ENCODE peak calls at places on chromosome X, in four cellular contexts. D is tibial artery, C is foreskin melanocyte, N is retina. B is an unnamed sample.

GRCh38 chrX:43646800-43647199 is 9.3 kb upstream of the MAOA start:
- DNase-seq in C (no peak), N (no peak), D (no peak), B (no peak)

GRCh38 chrX:115650916-115651315 is 89.9 kb downstream of the PLS3 start:
- DNase-seq in N (peak; percentile 36), D (no peak), C (no peak), B (no peak)

GRCh38 chrX:68830486-68831404 is 1.9 kb downstream of the EFNB1 start:
- DNase-seq in N (peak; percentile 48), C (no peak), D (no peak), B (no peak)

GRCh38 chrX:53445977-53446376 is 11.8 kb upstream of the HSD17B10 start:
- DNase-seq in C (no peak), D (no peak), N (peak; percentile 11), B (peak; percentile 51)

GRCh38 chrX:125627676-125628075 is 308.0 kb downstream of the TEX13C start:
- DNase-seq in D (no peak), C (no peak), N (no peak), B (no peak)

GRCh38 chrX:16394290-16394689 is 227.0 kb downstream of the MAGEB17 start:
- DNase-seq in C (no peak), N (no peak), D (no peak), B (no peak)

GRCh38 chrX:147342197-147342596 is 527.7 kb upstream of the CXorf51A start:
- DNase-seq in D (no peak), C (peak; percentile 2), N (no peak), B (no peak)

GRCh38 chrX:9829308-9830267 is 43.4 kb downstream of the SHROOM2 start:
- DNase-seq in D (no peak), N (no peak), C (no peak), B (no peak)

GRCh38 chrX:39728025-39728424 is 369.7 kb downstream of the BCOR start:
- DNase-seq in D (no peak), N (no peak), C (no peak), B (no peak)

GRCh38 chrX:16646366-16647168 is 3.4 kb upstream of the S100G start:
- DNase-seq in D (no peak), N (no peak), C (no peak), B (no peak)

GRCh38 chrX:8653956-8654355 is 78.0 kb downstream of the ANOS1 start:
- DNase-seq in D (no peak), C (no peak), N (no peak), B (no peak)

GRCh38 chrX:76279007-76279406 is 106.1 kb downstream of the PBDC1 start:
- DNase-seq in C (peak; percentile 15), N (peak; percentile 54), D (no peak), B (no peak)

GRCh38 chrX:119690921-119691716 is 1.8 kb downstream of the SEPTIN6 start:
- DNase-seq in D (no peak), N (peak; percentile 19), C (no peak), B (no peak)

GRCh38 chrX:13741695-13742094 is 7.1 kb downstream of the OFD1 start:
- DNase-seq in D (no peak), N (no peak), C (no peak), B (no peak)

GRCh38 chrX:147962476-147962875 is 18.7 kb upstream of the FMR1NB start:
- DNase-seq in C (no peak), N (no peak), D (no peak), B (no peak)

GRCh38 chrX:100895365-100896075 is 21.4 kb upstream of the NOX1 start:
- DNase-seq in D (no peak), C (peak; percentile 11), N (peak; percentile 15), B (no peak)

GRCh38 chrX:56429581-56429980 is 133.8 kb upstream of the UBQLN2 start:
- DNase-seq in N (no peak), D (no peak), C (no peak), B (no peak)

GRCh38 chrX:120299928-120300327 is 11.3 kb downstream of the TMEM255A start:
- DNase-seq in D (no peak), C (no peak), N (no peak), B (no peak)

GRCh38 chrX:67727576-67727975 is 183.8 kb downstream of the AR start:
- DNase-seq in D (no peak), C (no peak), N (no peak), B (no peak)

GRCh38 chrX:21723814-21724213 is 34.1 kb downstream of the SMPX start:
- DNase-seq in D (no peak), N (no peak), C (no peak), B (no peak)

GRCh38 chrX:134734343-134735001 is 76.2 kb upstream of the PLAC1 start:
- DNase-seq in C (no peak), D (no peak), N (no peak), B (no peak)

GRCh38 chrX:45758738-45759397 is 558.2 kb upstream of the DIPK2B start:
- DNase-seq in D (no peak), N (no peak), C (no peak), B (no peak)

GRCh38 chrX:73876897-73877296 is 313.9 kb downstream of the CHIC1 start:
- DNase-seq in N (no peak), D (no peak), C (no peak), B (no peak)

GRCh38 chrX:24646745-24647182 is 383 bp downstream of the PCYT1B start:
- DNase-seq in N (peak; percentile 54), C (peak; percentile 19), D (no peak), B (no peak)

B was measured in psoas muscle.